ENCODE peak calls at places on chromosomes 1 and 21, in seven cellular contexts. One of them, this sample, is unnamed.

GRCh38 chr1:178376008-178376407 is 120.8 kb downstream of the CLEC20A start:
- DNase-seq in GM04503: no peak
- DNase-seq in activated T-cell treated with anti-CD3 and anti-CD28 coated beads for 48 hours: no peak
- DNase-seq in NCI-H2107: no peak
- DNase-seq in NCI-H2227 treated with DMSO at 0.1 percent for 48 hours: no peak
- DNase-seq in GDM1: no peak
- DNase-seq in activated naive CD4-positive, alpha-beta T cell treated with anti-CD3 and anti-CD28 coated beads, Interleukin-2, amount 50 U/mL, for 16 hours: no peak
- DNase-seq in this sample: no peak

GRCh38 chr1:236066828-236067386 is 2.0 kb upstream of the NID1 start:
- DNase-seq in GM04503: no peak
- DNase-seq in activated T-cell treated with anti-CD3 and anti-CD28 coated beads for 48 hours: peak; percentile 35
- DNase-seq in NCI-H2107: no peak
- DNase-seq in NCI-H2227 treated with DMSO at 0.1 percent for 48 hours: no peak
- DNase-seq in GDM1: peak; percentile 80
- DNase-seq in activated naive CD4-positive, alpha-beta T cell treated with anti-CD3 and anti-CD28 coated beads, Interleukin-2, amount 50 U/mL, for 16 hours: peak; percentile 59
- DNase-seq in this sample: no peak

GRCh38 chr1:224378855-224379631 is 22.4 kb downstream of the CNIH4 start:
- DNase-seq in GM04503: no peak
- DNase-seq in activated T-cell treated with anti-CD3 and anti-CD28 coated beads for 48 hours: no peak
- DNase-seq in NCI-H2107: no peak
- DNase-seq in NCI-H2227 treated with DMSO at 0.1 percent for 48 hours: no peak
- DNase-seq in GDM1: no peak
- DNase-seq in activated naive CD4-positive, alpha-beta T cell treated with anti-CD3 and anti-CD28 coated beads, Interleukin-2, amount 50 U/mL, for 16 hours: no peak
- DNase-seq in this sample: no peak

GRCh38 chr1:191483997-191484396 is 674.3 kb upstream of the RGS18 start:
- DNase-seq in GM04503: no peak
- DNase-seq in activated T-cell treated with anti-CD3 and anti-CD28 coated beads for 48 hours: no peak
- DNase-seq in NCI-H2107: no peak
- DNase-seq in NCI-H2227 treated with DMSO at 0.1 percent for 48 hours: no peak
- DNase-seq in GDM1: no peak
- DNase-seq in activated naive CD4-positive, alpha-beta T cell treated with anti-CD3 and anti-CD28 coated beads, Interleukin-2, amount 50 U/mL, for 16 hours: no peak
- DNase-seq in this sample: no peak

GRCh38 chr1:229024528-229025119 is 246.3 kb upstream of the RAB4A start:
- DNase-seq in GM04503: peak; percentile 55
- DNase-seq in activated T-cell treated with anti-CD3 and anti-CD28 coated beads for 48 hours: peak; percentile 4
- DNase-seq in NCI-H2107: no peak
- DNase-seq in NCI-H2227 treated with DMSO at 0.1 percent for 48 hours: no peak
- DNase-seq in GDM1: peak; percentile 23
- DNase-seq in activated naive CD4-positive, alpha-beta T cell treated with anti-CD3 and anti-CD28 coated beads, Interleukin-2, amount 50 U/mL, for 16 hours: no peak
- DNase-seq in this sample: peak; percentile 70

GRCh38 chr1:162304736-162305135 is 71.9 kb downstream of the SPATA46 start:
- DNase-seq in GM04503: no peak
- DNase-seq in activated T-cell treated with anti-CD3 and anti-CD28 coated beads for 48 hours: no peak
- DNase-seq in NCI-H2107: no peak
- DNase-seq in NCI-H2227 treated with DMSO at 0.1 percent for 48 hours: no peak
- DNase-seq in GDM1: no peak
- DNase-seq in activated naive CD4-positive, alpha-beta T cell treated with anti-CD3 and anti-CD28 coated beads, Interleukin-2, amount 50 U/mL, for 16 hours: no peak
- DNase-seq in this sample: no peak

GRCh38 chr1:966135-966602 is at the start of gene PLEKHN1:
- DNase-seq in GM04503: no peak
- DNase-seq in activated T-cell treated with anti-CD3 and anti-CD28 coated beads for 48 hours: peak; percentile 27
- DNase-seq in NCI-H2107: no peak
- DNase-seq in NCI-H2227 treated with DMSO at 0.1 percent for 48 hours: no peak
- DNase-seq in GDM1: no peak
- DNase-seq in activated naive CD4-positive, alpha-beta T cell treated with anti-CD3 and anti-CD28 coated beads, Interleukin-2, amount 50 U/mL, for 16 hours: no peak
- DNase-seq in this sample: peak; percentile 60

GRCh38 chr21:18030248-18030647 is 211.1 kb upstream of the C21orf91 start:
- DNase-seq in GM04503: no peak
- DNase-seq in activated T-cell treated with anti-CD3 and anti-CD28 coated beads for 48 hours: no peak
- DNase-seq in NCI-H2107: peak; percentile 13
- DNase-seq in NCI-H2227 treated with DMSO at 0.1 percent for 48 hours: no peak
- DNase-seq in GDM1: no peak
- DNase-seq in activated naive CD4-positive, alpha-beta T cell treated with anti-CD3 and anti-CD28 coated beads, Interleukin-2, amount 50 U/mL, for 16 hours: no peak
- DNase-seq in this sample: no peak

GRCh38 chr1:119001181-119002018 is 13.3 kb upstream of the TBX15 start:
- DNase-seq in GM04503: no peak
- DNase-seq in activated T-cell treated with anti-CD3 and anti-CD28 coated beads for 48 hours: no peak
- DNase-seq in NCI-H2107: no peak
- DNase-seq in NCI-H2227 treated with DMSO at 0.1 percent for 48 hours: no peak
- DNase-seq in GDM1: no peak
- DNase-seq in activated naive CD4-positive, alpha-beta T cell treated with anti-CD3 and anti-CD28 coated beads, Interleukin-2, amount 50 U/mL, for 16 hours: no peak
- DNase-seq in this sample: no peak

GRCh38 chr1:19811206-19811851 is 3.8 kb downstream of the RNF186 start:
- DNase-seq in GM04503: no peak
- DNase-seq in activated T-cell treated with anti-CD3 and anti-CD28 coated beads for 48 hours: peak; percentile 34
- DNase-seq in NCI-H2107: no peak
- DNase-seq in NCI-H2227 treated with DMSO at 0.1 percent for 48 hours: no peak
- DNase-seq in GDM1: no peak
- DNase-seq in activated naive CD4-positive, alpha-beta T cell treated with anti-CD3 and anti-CD28 coated beads, Interleukin-2, amount 50 U/mL, for 16 hours: peak; percentile 46
- DNase-seq in this sample: no peak

GRCh38 chr21:15421521-15421920 is 308.3 kb upstream of the USP25 start:
- DNase-seq in GM04503: no peak
- DNase-seq in activated T-cell treated with anti-CD3 and anti-CD28 coated beads for 48 hours: no peak
- DNase-seq in NCI-H2107: no peak
- DNase-seq in NCI-H2227 treated with DMSO at 0.1 percent for 48 hours: no peak
- DNase-seq in GDM1: no peak
- DNase-seq in activated naive CD4-positive, alpha-beta T cell treated with anti-CD3 and anti-CD28 coated beads, Interleukin-2, amount 50 U/mL, for 16 hours: no peak
- DNase-seq in this sample: no peak

GRCh38 chr1:172671591-172671990 is 12.7 kb downstream of the FASLG start:
- DNase-seq in GM04503: peak; percentile 51
- DNase-seq in activated T-cell treated with anti-CD3 and anti-CD28 coated beads for 48 hours: no peak
- DNase-seq in NCI-H2107: no peak
- DNase-seq in NCI-H2227 treated with DMSO at 0.1 percent for 48 hours: no peak
- DNase-seq in GDM1: no peak
- DNase-seq in activated naive CD4-positive, alpha-beta T cell treated with anti-CD3 and anti-CD28 coated beads, Interleukin-2, amount 50 U/mL, for 16 hours: no peak
- DNase-seq in this sample: no peak

GRCh38 chr1:14102180-14102579 is 402.2 kb downstream of the PRDM2 start:
- DNase-seq in GM04503: no peak
- DNase-seq in activated T-cell treated with anti-CD3 and anti-CD28 coated beads for 48 hours: no peak
- DNase-seq in NCI-H2107: no peak
- DNase-seq in NCI-H2227 treated with DMSO at 0.1 percent for 48 hours: no peak
- DNase-seq in GDM1: no peak
- DNase-seq in activated naive CD4-positive, alpha-beta T cell treated with anti-CD3 and anti-CD28 coated beads, Interleukin-2, amount 50 U/mL, for 16 hours: no peak
- DNase-seq in this sample: no peak

GRCh38 chr1:84632975-84633427 is 57.3 kb downstream of the SSX2IP start:
- DNase-seq in GM04503: peak; percentile 31
- DNase-seq in activated T-cell treated with anti-CD3 and anti-CD28 coated beads for 48 hours: no peak
- DNase-seq in NCI-H2107: no peak
- DNase-seq in NCI-H2227 treated with DMSO at 0.1 percent for 48 hours: no peak
- DNase-seq in GDM1: no peak
- DNase-seq in activated naive CD4-positive, alpha-beta T cell treated with anti-CD3 and anti-CD28 coated beads, Interleukin-2, amount 50 U/mL, for 16 hours: no peak
- DNase-seq in this sample: peak; percentile 56

GRCh38 chr21:28867401-28867800 is 125.3 kb downstream of the LTN1 start:
- DNase-seq in GM04503: peak; percentile 23
- DNase-seq in activated T-cell treated with anti-CD3 and anti-CD28 coated beads for 48 hours: no peak
- DNase-seq in NCI-H2107: no peak
- DNase-seq in NCI-H2227 treated with DMSO at 0.1 percent for 48 hours: no peak
- DNase-seq in GDM1: no peak
- DNase-seq in activated naive CD4-positive, alpha-beta T cell treated with anti-CD3 and anti-CD28 coated beads, Interleukin-2, amount 50 U/mL, for 16 hours: no peak
- DNase-seq in this sample: no peak

GRCh38 chr1:207321045-207321789 is at the start of gene CD55:
- DNase-seq in GM04503: peak; percentile 73
- DNase-seq in activated T-cell treated with anti-CD3 and anti-CD28 coated beads for 48 hours: peak; percentile 95
- DNase-seq in NCI-H2107: peak; percentile 41
- DNase-seq in NCI-H2227 treated with DMSO at 0.1 percent for 48 hours: peak; percentile 84
- DNase-seq in GDM1: peak; percentile 97
- DNase-seq in activated naive CD4-positive, alpha-beta T cell treated with anti-CD3 and anti-CD28 coated beads, Interleukin-2, amount 50 U/mL, for 16 hours: peak; percentile 97
- DNase-seq in this sample: peak; percentile 91

GRCh38 chr1:221394011-221394544 is 347.8 kb downstream of the DUSP10 start:
- DNase-seq in GM04503: peak; percentile 93
- DNase-seq in activated T-cell treated with anti-CD3 and anti-CD28 coated beads for 48 hours: no peak
- DNase-seq in NCI-H2107: no peak
- DNase-seq in NCI-H2227 treated with DMSO at 0.1 percent for 48 hours: no peak
- DNase-seq in GDM1: no peak
- DNase-seq in activated naive CD4-positive, alpha-beta T cell treated with anti-CD3 and anti-CD28 coated beads, Interleukin-2, amount 50 U/mL, for 16 hours: no peak
- DNase-seq in this sample: no peak

GRCh38 chr1:98143403-98143802 is 222.6 kb upstream of the DPYD start:
- DNase-seq in GM04503: no peak
- DNase-seq in activated T-cell treated with anti-CD3 and anti-CD28 coated beads for 48 hours: no peak
- DNase-seq in NCI-H2107: no peak
- DNase-seq in NCI-H2227 treated with DMSO at 0.1 percent for 48 hours: no peak
- DNase-seq in GDM1: no peak
- DNase-seq in activated naive CD4-positive, alpha-beta T cell treated with anti-CD3 and anti-CD28 coated beads, Interleukin-2, amount 50 U/mL, for 16 hours: no peak
- DNase-seq in this sample: no peak

GRCh38 chr1:171212607-171213347 is 27.7 kb downstream of the FMO2 start:
- DNase-seq in GM04503: no peak
- DNase-seq in activated T-cell treated with anti-CD3 and anti-CD28 coated beads for 48 hours: no peak
- DNase-seq in NCI-H2107: no peak
- DNase-seq in NCI-H2227 treated with DMSO at 0.1 percent for 48 hours: no peak
- DNase-seq in GDM1: peak; percentile 18
- DNase-seq in activated naive CD4-positive, alpha-beta T cell treated with anti-CD3 and anti-CD28 coated beads, Interleukin-2, amount 50 U/mL, for 16 hours: no peak
- DNase-seq in this sample: no peak

GRCh38 chr1:65704318-65704717 is 88.4 kb upstream of the PDE4B start:
- DNase-seq in GM04503: no peak
- DNase-seq in activated T-cell treated with anti-CD3 and anti-CD28 coated beads for 48 hours: no peak
- DNase-seq in NCI-H2107: no peak
- DNase-seq in NCI-H2227 treated with DMSO at 0.1 percent for 48 hours: no peak
- DNase-seq in GDM1: no peak
- DNase-seq in activated naive CD4-positive, alpha-beta T cell treated with anti-CD3 and anti-CD28 coated beads, Interleukin-2, amount 50 U/mL, for 16 hours: no peak
- DNase-seq in this sample: no peak

GRCh38 chr1:84887261-84887934 is 5.6 kb downstream of the LPAR3 start:
- DNase-seq in GM04503: peak; percentile 49
- DNase-seq in activated T-cell treated with anti-CD3 and anti-CD28 coated beads for 48 hours: no peak
- DNase-seq in NCI-H2107: no peak
- DNase-seq in NCI-H2227 treated with DMSO at 0.1 percent for 48 hours: no peak
- DNase-seq in GDM1: no peak
- DNase-seq in activated naive CD4-positive, alpha-beta T cell treated with anti-CD3 and anti-CD28 coated beads, Interleukin-2, amount 50 U/mL, for 16 hours: no peak
- DNase-seq in this sample: peak; percentile 84

GRCh38 chr1:194342484-194343262 is 1156.3 kb upstream of the B3GALT2 start:
- DNase-seq in GM04503: no peak
- DNase-seq in activated T-cell treated with anti-CD3 and anti-CD28 coated beads for 48 hours: no peak
- DNase-seq in NCI-H2107: no peak
- DNase-seq in NCI-H2227 treated with DMSO at 0.1 percent for 48 hours: no peak
- DNase-seq in GDM1: no peak
- DNase-seq in activated naive CD4-positive, alpha-beta T cell treated with anti-CD3 and anti-CD28 coated beads, Interleukin-2, amount 50 U/mL, for 16 hours: no peak
- DNase-seq in this sample: no peak

GRCh38 chr21:19507682-19508260 is 1104.2 kb upstream of the TMPRSS15 start:
- DNase-seq in GM04503: no peak
- DNase-seq in activated T-cell treated with anti-CD3 and anti-CD28 coated beads for 48 hours: no peak
- DNase-seq in NCI-H2107: no peak
- DNase-seq in NCI-H2227 treated with DMSO at 0.1 percent for 48 hours: no peak
- DNase-seq in GDM1: no peak
- DNase-seq in activated naive CD4-positive, alpha-beta T cell treated with anti-CD3 and anti-CD28 coated beads, Interleukin-2, amount 50 U/mL, for 16 hours: no peak
- DNase-seq in this sample: no peak